ENCODE peak calls at places on chromosomes 6 and 20, in eight cellular contexts. One of them, this sample, is unnamed.

GRCh38 chr6:151179321-151179720 is 60.4 kb upstream of the AKAP12 start:
- DNase-seq in pancreas: no peak
- DNase-seq in stimulated activated CD4-positive, alpha-beta T cell treated with anti-CD3 and anti-CD28 coated beads, Interleukin-12 subunit alpha, Interleukin-12 subunit beta, amount 100 ng/mL, for 4 hours: no peak
- DNase-seq in left ventricle myocardium inferior: no peak
- DNase-seq in T-helper 9 cell: no peak
- DNase-seq in ELR: peak; percentile 73
- DNase-seq in mesendoderm: no peak
- DNase-seq in foreskin keratinocyte: peak; percentile 59
- DNase-seq in this sample: no peak

GRCh38 chr20:10379761-10380160 is 54.3 kb downstream of the MKKS start:
- DNase-seq in foreskin keratinocyte: no peak
- DNase-seq in left ventricle myocardium inferior: no peak
- DNase-seq in mesendoderm: no peak
- DNase-seq in pancreas: no peak
- DNase-seq in ELR: no peak
- DNase-seq in T-helper 9 cell: no peak
- DNase-seq in stimulated activated CD4-positive, alpha-beta T cell treated with anti-CD3 and anti-CD28 coated beads, Interleukin-12 subunit alpha, Interleukin-12 subunit beta, amount 100 ng/mL, for 4 hours: no peak
- DNase-seq in this sample: no peak

GRCh38 chr20:44072381-44072780 is 114.6 kb downstream of the JPH2 start:
- DNase-seq in left ventricle myocardium inferior: no peak
- DNase-seq in pancreas: no peak
- DNase-seq in T-helper 9 cell: no peak
- DNase-seq in ELR: no peak
- DNase-seq in foreskin keratinocyte: no peak
- DNase-seq in mesendoderm: no peak
- DNase-seq in stimulated activated CD4-positive, alpha-beta T cell treated with anti-CD3 and anti-CD28 coated beads, Interleukin-12 subunit alpha, Interleukin-12 subunit beta, amount 100 ng/mL, for 4 hours: no peak
- DNase-seq in this sample: no peak

GRCh38 chr20:31608256-31608980 is 3.3 kb downstream of the ID1 start:
- DNase-seq in ELR: peak; percentile 67
- DNase-seq in pancreas: peak; percentile 74
- DNase-seq in T-helper 9 cell: no peak
- DNase-seq in foreskin keratinocyte: no peak
- DNase-seq in left ventricle myocardium inferior: peak; percentile 80
- DNase-seq in stimulated activated CD4-positive, alpha-beta T cell treated with anti-CD3 and anti-CD28 coated beads, Interleukin-12 subunit alpha, Interleukin-12 subunit beta, amount 100 ng/mL, for 4 hours: no peak
- DNase-seq in mesendoderm: peak; percentile 98
- DNase-seq in this sample: peak; percentile 70

GRCh38 chr6:36962874-36963273 is 8.3 kb downstream of the PI16 start:
- DNase-seq in T-helper 9 cell: peak; percentile 79
- DNase-seq in ELR: peak; percentile 34
- DNase-seq in stimulated activated CD4-positive, alpha-beta T cell treated with anti-CD3 and anti-CD28 coated beads, Interleukin-12 subunit alpha, Interleukin-12 subunit beta, amount 100 ng/mL, for 4 hours: peak; percentile 65
- DNase-seq in pancreas: peak; percentile 73
- DNase-seq in left ventricle myocardium inferior: peak; percentile 73
- DNase-seq in foreskin keratinocyte: no peak
- DNase-seq in mesendoderm: peak; percentile 96
- DNase-seq in this sample: no peak

GRCh38 chr20:64041781-64042771 is 6.1 kb downstream of the C20orf204 start:
- DNase-seq in mesendoderm: no peak
- DNase-seq in T-helper 9 cell: no peak
- DNase-seq in stimulated activated CD4-positive, alpha-beta T cell treated with anti-CD3 and anti-CD28 coated beads, Interleukin-12 subunit alpha, Interleukin-12 subunit beta, amount 100 ng/mL, for 4 hours: no peak
- DNase-seq in pancreas: no peak
- DNase-seq in ELR: no peak
- DNase-seq in foreskin keratinocyte: no peak
- DNase-seq in left ventricle myocardium inferior: no peak
- DNase-seq in this sample: no peak

GRCh38 chr6:90846824-90847223 is 260.0 kb upstream of the MAP3K7 start:
- DNase-seq in left ventricle myocardium inferior: no peak
- DNase-seq in T-helper 9 cell: no peak
- DNase-seq in foreskin keratinocyte: peak; percentile 56
- DNase-seq in mesendoderm: peak; percentile 6
- DNase-seq in stimulated activated CD4-positive, alpha-beta T cell treated with anti-CD3 and anti-CD28 coated beads, Interleukin-12 subunit alpha, Interleukin-12 subunit beta, amount 100 ng/mL, for 4 hours: no peak
- DNase-seq in ELR: peak; percentile 12
- DNase-seq in pancreas: no peak
- DNase-seq in this sample: no peak

GRCh38 chr6:166467436-166468000 is 84.8 kb upstream of the MPC1 start:
- DNase-seq in ELR: no peak
- DNase-seq in stimulated activated CD4-positive, alpha-beta T cell treated with anti-CD3 and anti-CD28 coated beads, Interleukin-12 subunit alpha, Interleukin-12 subunit beta, amount 100 ng/mL, for 4 hours: no peak
- DNase-seq in mesendoderm: no peak
- DNase-seq in foreskin keratinocyte: no peak
- DNase-seq in T-helper 9 cell: no peak
- DNase-seq in left ventricle myocardium inferior: no peak
- DNase-seq in pancreas: no peak
- DNase-seq in this sample: no peak

GRCh38 chr6:166115609-166116008 is 52.0 kb downstream of the TBXT start:
- DNase-seq in left ventricle myocardium inferior: no peak
- DNase-seq in mesendoderm: no peak
- DNase-seq in T-helper 9 cell: no peak
- DNase-seq in pancreas: no peak
- DNase-seq in ELR: no peak
- DNase-seq in stimulated activated CD4-positive, alpha-beta T cell treated with anti-CD3 and anti-CD28 coated beads, Interleukin-12 subunit alpha, Interleukin-12 subunit beta, amount 100 ng/mL, for 4 hours: no peak
- DNase-seq in foreskin keratinocyte: no peak
- DNase-seq in this sample: no peak

GRCh38 chr6:7107578-7108195 is at the start of gene RREB1:
- DNase-seq in foreskin keratinocyte: no peak
- DNase-seq in T-helper 9 cell: peak; percentile 48
- DNase-seq in stimulated activated CD4-positive, alpha-beta T cell treated with anti-CD3 and anti-CD28 coated beads, Interleukin-12 subunit alpha, Interleukin-12 subunit beta, amount 100 ng/mL, for 4 hours: peak; percentile 56
- DNase-seq in left ventricle myocardium inferior: peak; percentile 57
- DNase-seq in pancreas: peak; percentile 78
- DNase-seq in mesendoderm: peak; percentile 82
- DNase-seq in ELR: peak; percentile 75
- DNase-seq in this sample: no peak

GRCh38 chr20:20017852-20018245 is 687 bp downstream of the NAA20 start:
- DNase-seq in foreskin keratinocyte: no peak
- DNase-seq in pancreas: no peak
- DNase-seq in T-helper 9 cell: no peak
- DNase-seq in left ventricle myocardium inferior: no peak
- DNase-seq in ELR: peak; percentile 30
- DNase-seq in mesendoderm: peak; percentile 37
- DNase-seq in stimulated activated CD4-positive, alpha-beta T cell treated with anti-CD3 and anti-CD28 coated beads, Interleukin-12 subunit alpha, Interleukin-12 subunit beta, amount 100 ng/mL, for 4 hours: no peak
- DNase-seq in this sample: no peak

GRCh38 chr20:57941572-57942381 is 232.0 kb upstream of the PMEPA1 start:
- DNase-seq in T-helper 9 cell: no peak
- DNase-seq in mesendoderm: peak; percentile 48
- DNase-seq in foreskin keratinocyte: no peak
- DNase-seq in pancreas: no peak
- DNase-seq in left ventricle myocardium inferior: no peak
- DNase-seq in stimulated activated CD4-positive, alpha-beta T cell treated with anti-CD3 and anti-CD28 coated beads, Interleukin-12 subunit alpha, Interleukin-12 subunit beta, amount 100 ng/mL, for 4 hours: no peak
- DNase-seq in ELR: no peak
- DNase-seq in this sample: no peak

GRCh38 chr6:1586256-1586655 is 23.5 kb upstream of the FOXC1 start:
- DNase-seq in left ventricle myocardium inferior: no peak
- DNase-seq in T-helper 9 cell: no peak
- DNase-seq in mesendoderm: no peak
- DNase-seq in pancreas: no peak
- DNase-seq in foreskin keratinocyte: no peak
- DNase-seq in stimulated activated CD4-positive, alpha-beta T cell treated with anti-CD3 and anti-CD28 coated beads, Interleukin-12 subunit alpha, Interleukin-12 subunit beta, amount 100 ng/mL, for 4 hours: no peak
- DNase-seq in ELR: no peak
- DNase-seq in this sample: no peak

GRCh38 chr6:4360920-4361319 is 225.5 kb upstream of the ECI2 start:
- DNase-seq in ELR: no peak
- DNase-seq in foreskin keratinocyte: no peak
- DNase-seq in stimulated activated CD4-positive, alpha-beta T cell treated with anti-CD3 and anti-CD28 coated beads, Interleukin-12 subunit alpha, Interleukin-12 subunit beta, amount 100 ng/mL, for 4 hours: no peak
- DNase-seq in pancreas: no peak
- DNase-seq in T-helper 9 cell: no peak
- DNase-seq in mesendoderm: no peak
- DNase-seq in left ventricle myocardium inferior: no peak
- DNase-seq in this sample: no peak

GRCh38 chr20:58147628-58148370 is 80.7 kb downstream of the ANKRD60 start:
- DNase-seq in stimulated activated CD4-positive, alpha-beta T cell treated with anti-CD3 and anti-CD28 coated beads, Interleukin-12 subunit alpha, Interleukin-12 subunit beta, amount 100 ng/mL, for 4 hours: no peak
- DNase-seq in foreskin keratinocyte: no peak
- DNase-seq in T-helper 9 cell: no peak
- DNase-seq in ELR: no peak
- DNase-seq in left ventricle myocardium inferior: no peak
- DNase-seq in mesendoderm: peak; percentile 40
- DNase-seq in pancreas: no peak
- DNase-seq in this sample: no peak

GRCh38 chr20:53891306-53891894 is 179.0 kb downstream of the BCAS1 start:
- DNase-seq in stimulated activated CD4-positive, alpha-beta T cell treated with anti-CD3 and anti-CD28 coated beads, Interleukin-12 subunit alpha, Interleukin-12 subunit beta, amount 100 ng/mL, for 4 hours: no peak
- DNase-seq in foreskin keratinocyte: no peak
- DNase-seq in left ventricle myocardium inferior: no peak
- DNase-seq in T-helper 9 cell: no peak
- DNase-seq in mesendoderm: no peak
- DNase-seq in ELR: peak; percentile 80
- DNase-seq in pancreas: no peak
- DNase-seq in this sample: no peak

GRCh38 chr6:292506-293184 is 358 bp downstream of the DUSP22 start:
- DNase-seq in stimulated activated CD4-positive, alpha-beta T cell treated with anti-CD3 and anti-CD28 coated beads, Interleukin-12 subunit alpha, Interleukin-12 subunit beta, amount 100 ng/mL, for 4 hours: peak; percentile 68
- DNase-seq in ELR: peak; percentile 54
- DNase-seq in pancreas: peak; percentile 77
- DNase-seq in T-helper 9 cell: peak; percentile 72
- DNase-seq in left ventricle myocardium inferior: peak; percentile 75
- DNase-seq in foreskin keratinocyte: peak; percentile 19
- DNase-seq in mesendoderm: peak; percentile 62
- DNase-seq in this sample: no peak

GRCh38 chr6:3722211-3722621 is 29.3 kb downstream of the PXDC1 start:
- DNase-seq in left ventricle myocardium inferior: no peak
- DNase-seq in stimulated activated CD4-positive, alpha-beta T cell treated with anti-CD3 and anti-CD28 coated beads, Interleukin-12 subunit alpha, Interleukin-12 subunit beta, amount 100 ng/mL, for 4 hours: no peak
- DNase-seq in pancreas: no peak
- DNase-seq in foreskin keratinocyte: no peak
- DNase-seq in mesendoderm: peak; percentile 29
- DNase-seq in T-helper 9 cell: no peak
- DNase-seq in ELR: no peak
- DNase-seq in this sample: no peak

GRCh38 chr6:146300540-146300939 is 243.1 kb upstream of the RAB32 start:
- DNase-seq in pancreas: no peak
- DNase-seq in left ventricle myocardium inferior: no peak
- DNase-seq in stimulated activated CD4-positive, alpha-beta T cell treated with anti-CD3 and anti-CD28 coated beads, Interleukin-12 subunit alpha, Interleukin-12 subunit beta, amount 100 ng/mL, for 4 hours: no peak
- DNase-seq in T-helper 9 cell: no peak
- DNase-seq in mesendoderm: no peak
- DNase-seq in foreskin keratinocyte: no peak
- DNase-seq in ELR: no peak
- DNase-seq in this sample: no peak

GRCh38 chr6:146775227-146775626 is 176.5 kb downstream of the ADGB start:
- DNase-seq in T-helper 9 cell: no peak
- DNase-seq in pancreas: no peak
- DNase-seq in left ventricle myocardium inferior: no peak
- DNase-seq in ELR: peak; percentile 37
- DNase-seq in stimulated activated CD4-positive, alpha-beta T cell treated with anti-CD3 and anti-CD28 coated beads, Interleukin-12 subunit alpha, Interleukin-12 subunit beta, amount 100 ng/mL, for 4 hours: no peak
- DNase-seq in foreskin keratinocyte: no peak
- DNase-seq in mesendoderm: peak; percentile 16
- DNase-seq in this sample: no peak

GRCh38 chr6:9397981-9398559 is 962.7 kb upstream of the SLC35B3 start:
- DNase-seq in left ventricle myocardium inferior: peak; percentile 53
- DNase-seq in foreskin keratinocyte: no peak
- DNase-seq in T-helper 9 cell: no peak
- DNase-seq in pancreas: peak; percentile 82
- DNase-seq in mesendoderm: peak; percentile 41
- DNase-seq in stimulated activated CD4-positive, alpha-beta T cell treated with anti-CD3 and anti-CD28 coated beads, Interleukin-12 subunit alpha, Interleukin-12 subunit beta, amount 100 ng/mL, for 4 hours: no peak
- DNase-seq in ELR: no peak
- DNase-seq in this sample: peak; percentile 19

GRCh38 chr20:6053776-6054688 is at the start of gene LRRN4:
- DNase-seq in left ventricle myocardium inferior: no peak
- DNase-seq in stimulated activated CD4-positive, alpha-beta T cell treated with anti-CD3 and anti-CD28 coated beads, Interleukin-12 subunit alpha, Interleukin-12 subunit beta, amount 100 ng/mL, for 4 hours: no peak
- DNase-seq in T-helper 9 cell: no peak
- DNase-seq in foreskin keratinocyte: peak; percentile 88
- DNase-seq in mesendoderm: peak; percentile 94
- DNase-seq in pancreas: no peak
- DNase-seq in ELR: peak; percentile 48
- DNase-seq in this sample: peak; percentile 60